ENCODE peak calls at places on chromosome 16, in nine cellular contexts. P is fibroblast of the aortic adventitia, L is thoracic aorta, G is keratinocyte, O is bronchial epithelial cell, N is progenitor cell of endocrine pancreas, T is ascending aorta, E is endothelial cell, V is AG09319. B is an unnamed sample.

GRCh38 chr16:69089091-69089912 is 16.2 kb upstream of the HAS3 start:
- DNase-seq in P (no peak), L (no peak), G (no peak), O (peak; percentile 74), N (peak; percentile 14), T (no peak), E (no peak), V (no peak), B (no peak)

GRCh38 chr16:84041421-84041820 is 1.2 kb downstream of the SLC38A8 start:
- DNase-seq in P (no peak), L (no peak), G (no peak), O (no peak), N (no peak), T (no peak), E (no peak), V (no peak), B (no peak)

GRCh38 chr16:11256657-11257130 is 690 bp upstream of the SOCS1 start:
- DNase-seq in P (peak; percentile 39), L (no peak), G (no peak), O (no peak), N (peak; percentile 42), T (no peak), E (peak; percentile 56), V (no peak), B (no peak)

GRCh38 chr16:24151482-24151939 is 104.6 kb upstream of the CACNG3 start:
- DNase-seq in P (no peak), L (no peak), G (no peak), O (no peak), N (no peak), T (no peak), E (peak; percentile 54), V (no peak), B (no peak)

GRCh38 chr16:15682105-15682570 is 32.1 kb downstream of the NDE1 start:
- DNase-seq in P (peak; percentile 73), L (no peak), G (peak; percentile 28), O (peak; percentile 85), N (no peak), T (peak; percentile 33), E (peak; percentile 49), V (peak; percentile 10), B (no peak)

GRCh38 chr16:65965632-65966031 is 400.9 kb upstream of the CDH5 start:
- DNase-seq in P (no peak), L (no peak), G (peak; percentile 1), O (peak; percentile 68), N (no peak), T (no peak), E (no peak), V (no peak), B (no peak)

GRCh38 chr16:53068423-53068833 is 13.6 kb downstream of the CHD9 start:
- DNase-seq in P (no peak), L (no peak), G (no peak), O (no peak), N (no peak), T (no peak), E (no peak), V (no peak), B (no peak)

GRCh38 chr16:78748471-78748929 is 649.0 kb downstream of the WWOX start:
- DNase-seq in P (no peak), L (no peak), G (no peak), O (peak; percentile 92), N (no peak), T (no peak), E (no peak), V (no peak), B (no peak)

GRCh38 chr16:89711601-89712475 is 8.9 kb downstream of the VPS9D1 start:
- DNase-seq in P (peak; percentile 37), L (no peak), G (no peak), O (peak; percentile 23), N (no peak), T (no peak), E (peak; percentile 77), V (no peak), B (peak; percentile 96)

GRCh38 chr16:27475561-27475960 is 73.6 kb downstream of the IL21R start:
- DNase-seq in P (peak; percentile 79), L (no peak), G (no peak), O (peak; percentile 56), N (no peak), T (no peak), E (no peak), V (peak; percentile 45), B (no peak)

GRCh38 chr16:57574646-57575467 is 32.4 kb downstream of the ADGRG5 start:
- DNase-seq in P (no peak), L (no peak), G (no peak), O (no peak), N (no peak), T (no peak), E (no peak), V (no peak), B (peak; percentile 18)

GRCh38 chr16:57775661-57776469 is 26.4 kb downstream of the KIFC3 start:
- DNase-seq in P (no peak), L (no peak), G (no peak), O (no peak), N (peak; percentile 71), T (no peak), E (peak; percentile 82), V (no peak), B (no peak)

GRCh38 chr16:88500255-88500661 is 47.2 kb downstream of the ZFPM1 start:
- DNase-seq in P (no peak), L (no peak), G (no peak), O (no peak), N (no peak), T (no peak), E (no peak), V (no peak), B (no peak)

GRCh38 chr16:10373556-10373955 is 12.3 kb upstream of the ATF7IP2 start:
- DNase-seq in P (no peak), L (no peak), G (no peak), O (no peak), N (no peak), T (no peak), E (no peak), V (no peak), B (no peak)

GRCh38 chr16:610513-611381 is 20.0 kb upstream of the WFIKKN1 start:
- DNase-seq in P (no peak), L (no peak), G (peak; percentile 61), O (peak; percentile 78), N (no peak), T (no peak), E (peak; percentile 75), V (no peak), B (no peak)

GRCh38 chr16:68834550-68834949 is 8.8 kb upstream of the TANGO6 start:
- DNase-seq in P (no peak), L (no peak), G (no peak), O (no peak), N (no peak), T (no peak), E (no peak), V (no peak), B (no peak)

GRCh38 chr16:49851468-49851787 is 4.5 kb downstream of the ZNF423 start:
- DNase-seq in P (no peak), L (no peak), G (no peak), O (no peak), N (no peak), T (no peak), E (no peak), V (no peak), B (no peak)

GRCh38 chr16:49848530-49848929 is 7.4 kb downstream of the ZNF423 start:
- DNase-seq in P (no peak), L (no peak), G (no peak), O (no peak), N (no peak), T (no peak), E (no peak), V (no peak), B (no peak)

GRCh38 chr16:49849037-49849436 is 6.9 kb downstream of the ZNF423 start:
- DNase-seq in P (no peak), L (no peak), G (no peak), O (no peak), N (no peak), T (no peak), E (no peak), V (no peak), B (no peak)

GRCh38 chr16:49850558-49851467 is 5.1 kb downstream of the ZNF423 start:
- DNase-seq in P (no peak), L (no peak), G (no peak), O (no peak), N (no peak), T (no peak), E (no peak), V (no peak), B (no peak)

DNA sequence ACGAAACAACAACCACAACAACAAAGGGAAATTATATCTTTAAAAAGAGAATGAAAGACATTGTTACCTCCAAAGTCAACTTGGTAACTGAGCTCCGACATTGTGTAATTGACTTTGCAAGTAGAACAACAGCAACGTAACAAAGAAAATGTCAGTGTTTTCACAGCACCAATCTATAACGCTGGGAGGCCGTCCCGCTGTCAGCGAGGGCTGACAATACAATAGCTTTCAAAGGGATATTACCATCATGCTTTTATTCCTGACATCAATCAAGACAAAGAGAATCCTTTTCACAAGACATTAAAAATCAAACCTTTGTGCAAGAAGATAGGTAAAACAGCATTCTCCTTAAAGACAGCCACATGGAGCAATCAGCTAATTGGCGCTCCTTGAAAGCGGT is 6.2 kb downstream of the ZNF423 start:
- DNase-seq in P (no peak), L (no peak), G (no peak), O (no peak), N (no peak), T (no peak), E (no peak), V (no peak), B (no peak)
- TF ChIP-seq CTCF in P (no peak), L (no peak), G (no peak), O (no peak), N (no peak), T (no peak), E (no peak), V (no peak), B (no peak)

DNA sequence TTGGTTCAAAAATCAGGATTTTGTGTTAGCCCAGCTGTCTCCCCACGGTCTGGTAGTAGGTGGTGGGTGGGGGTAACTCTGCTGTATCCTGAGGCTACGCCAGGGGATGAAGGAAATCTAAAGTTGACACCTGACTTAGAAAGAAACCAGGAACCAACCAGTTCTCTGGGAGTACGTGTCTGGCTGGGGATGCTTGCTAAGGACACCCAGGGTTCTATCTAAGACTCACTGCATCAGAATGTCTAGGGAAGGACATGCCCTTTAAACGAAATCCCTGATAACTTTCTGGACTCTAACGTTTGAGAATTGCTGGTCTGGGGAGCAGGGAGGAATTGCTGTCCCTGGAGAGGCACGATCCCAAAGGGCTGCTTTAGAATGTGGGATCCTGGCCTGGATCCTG is 39.2 kb upstream of the CES5A start:
- DNase-seq in P (no peak), L (no peak), G (no peak), O (no peak), N (no peak), T (no peak), E (no peak), V (no peak), B (no peak)
- TF ChIP-seq CTCF in P (no peak), L (no peak), G (no peak), O (no peak), N (no peak), T (no peak), E (no peak), V (no peak), B (no peak)

GRCh38 chr16:71552698-71553503 is 24.0 kb downstream of the TAT start:
- DNase-seq in P (no peak), L (no peak), G (no peak), O (no peak), N (no peak), T (no peak), E (no peak), V (no peak), B (no peak)
- TF ChIP-seq CTCF in P (no peak), L (no peak), G (peak; percentile 11), O (no peak), N (no peak), T (no peak), E (no peak), V (no peak), B (no peak)

GRCh38 chr16:17566075-17566474 is 95.3 kb upstream of the XYLT1 start:
- DNase-seq in P (no peak), L (no peak), G (no peak), O (peak; percentile 2), N (no peak), T (no peak), E (no peak), V (no peak), B (no peak)
- TF ChIP-seq CTCF in P (no peak), L (no peak), G (no peak), O (no peak), N (no peak), T (no peak), E (no peak), V (no peak), B (no peak)

B was measured in GM10248.